ENCODE peak calls at places on chromosome 14, in four cellular contexts. One of them, this sample, is unnamed.

GRCh38 chr14:49861581-49861922 is 9.0 kb upstream of the NEMF start:
- DNase-seq in A172: peak
- DNase-seq in SJSA1: peak
- DNase-seq in choroid plexus epithelial cell: peak
- DNase-seq in this sample: peak

GRCh38 chr14:101476258-101476930 is 84.9 kb upstream of the DIO3 start:
- DNase-seq in A172: no peak
- DNase-seq in SJSA1: no peak
- DNase-seq in choroid plexus epithelial cell: no peak
- DNase-seq in this sample: no peak

GRCh38 chr14:94460631-94461416 is 8.2 kb upstream of the SERPINA11 start:
- DNase-seq in A172: no peak
- DNase-seq in SJSA1: no peak
- DNase-seq in choroid plexus epithelial cell: no peak
- DNase-seq in this sample: no peak

GRCh38 chr14:38056270-38056669 is 151.4 kb upstream of the SSTR1 start:
- DNase-seq in A172: no peak
- DNase-seq in SJSA1: no peak
- DNase-seq in choroid plexus epithelial cell: no peak
- DNase-seq in this sample: no peak

GRCh38 chr14:34569750-34570149 is 30.2 kb upstream of the EAPP start:
- DNase-seq in A172: no peak
- DNase-seq in SJSA1: no peak
- DNase-seq in choroid plexus epithelial cell: no peak
- DNase-seq in this sample: no peak

GRCh38 chr14:91399868-91400640 is 17.6 kb downstream of the CCDC88C start:
- DNase-seq in A172: no peak
- DNase-seq in SJSA1: no peak
- DNase-seq in choroid plexus epithelial cell: no peak
- DNase-seq in this sample: no peak

GRCh38 chr14:55102141-55102547 is 26.9 kb upstream of the LGALS3 start:
- DNase-seq in A172: peak
- DNase-seq in SJSA1: peak
- DNase-seq in choroid plexus epithelial cell: peak
- DNase-seq in this sample: peak

GRCh38 chr14:44657688-44658388 is 150.8 kb upstream of the FSCB start:
- DNase-seq in A172: peak
- DNase-seq in SJSA1: no peak
- DNase-seq in choroid plexus epithelial cell: peak
- DNase-seq in this sample: no peak

GRCh38 chr14:91186515-91187066 is 57.9 kb downstream of the GPR68 start:
- DNase-seq in A172: no peak
- DNase-seq in SJSA1: no peak
- DNase-seq in choroid plexus epithelial cell: no peak
- DNase-seq in this sample: no peak

GRCh38 chr14:34363733-34364134 is 98.3 kb downstream of the SPTSSA start:
- DNase-seq in A172: peak
- DNase-seq in SJSA1: no peak
- DNase-seq in choroid plexus epithelial cell: peak
- DNase-seq in this sample: no peak

GRCh38 chr14:64569108-64570045 is 19.6 kb downstream of the PPP1R36 start:
- DNase-seq in A172: peak
- DNase-seq in SJSA1: peak
- DNase-seq in choroid plexus epithelial cell: peak
- DNase-seq in this sample: peak

GRCh38 chr14:77043177-77043983 is 14.9 kb upstream of the IRF2BPL start:
- DNase-seq in A172: peak
- DNase-seq in SJSA1: peak
- DNase-seq in choroid plexus epithelial cell: peak
- DNase-seq in this sample: no peak

GRCh38 chr14:92471919-92472318 is 41.7 kb upstream of the RIN3 start:
- DNase-seq in A172: peak
- DNase-seq in SJSA1: peak
- DNase-seq in choroid plexus epithelial cell: peak
- DNase-seq in this sample: peak

GRCh38 chr14:55127491-55127951 is 1.5 kb upstream of the LGALS3 start:
- DNase-seq in A172: peak
- DNase-seq in SJSA1: no peak
- DNase-seq in choroid plexus epithelial cell: peak
- DNase-seq in this sample: no peak

GRCh38 chr14:32077081-32078029 is at the start of gene ARHGAP5:
- DNase-seq in A172: peak
- DNase-seq in SJSA1: peak
- DNase-seq in choroid plexus epithelial cell: peak
- DNase-seq in this sample: no peak

GRCh38 chr14:92224348-92224954 is 98.5 kb upstream of the SLC24A4 start:
- DNase-seq in A172: peak
- DNase-seq in SJSA1: no peak
- DNase-seq in choroid plexus epithelial cell: no peak
- DNase-seq in this sample: no peak

GRCh38 chr14:71372411-71372838 is 465.2 kb downstream of the PCNX1 start:
- DNase-seq in A172: no peak
- DNase-seq in SJSA1: peak
- DNase-seq in choroid plexus epithelial cell: peak
- DNase-seq in this sample: no peak

GRCh38 chr14:53608369-53608768 is 348.3 kb downstream of the BMP4 start:
- DNase-seq in A172: peak
- DNase-seq in SJSA1: no peak
- DNase-seq in choroid plexus epithelial cell: no peak
- DNase-seq in this sample: no peak

GRCh38 chr14:36750244-36750643 is 88.6 kb downstream of the PAX9 start:
- DNase-seq in A172: no peak
- DNase-seq in SJSA1: no peak
- DNase-seq in choroid plexus epithelial cell: no peak
- DNase-seq in this sample: no peak

GRCh38 chr14:79090781-79091180 is 920.6 kb downstream of the NRXN3 start:
- DNase-seq in A172: no peak
- DNase-seq in SJSA1: no peak
- DNase-seq in choroid plexus epithelial cell: no peak
- DNase-seq in this sample: no peak

GRCh38 chr14:95354834-95355233 is 35.1 kb upstream of the CLMN start:
- DNase-seq in A172: no peak
- DNase-seq in SJSA1: no peak
- DNase-seq in choroid plexus epithelial cell: no peak
- DNase-seq in this sample: no peak

GRCh38 chr14:24339284-24340151 is at the start of gene RIPK3:
- DNase-seq in A172: no peak
- DNase-seq in SJSA1: no peak
- DNase-seq in choroid plexus epithelial cell: no peak
- DNase-seq in this sample: no peak

GRCh38 chr14:68501171-68501570 is 291.7 kb downstream of the ZFP36L1 start:
- DNase-seq in A172: no peak
- DNase-seq in SJSA1: no peak
- DNase-seq in choroid plexus epithelial cell: no peak
- DNase-seq in this sample: no peak

GRCh38 chr14:98956181-98956580 is 315.8 kb downstream of the BCL11B start:
- DNase-seq in A172: no peak
- DNase-seq in SJSA1: no peak
- DNase-seq in choroid plexus epithelial cell: no peak
- DNase-seq in this sample: no peak

GRCh38 chr14:89182326-89182725 is 234.7 kb downstream of the FOXN3 start:
- DNase-seq in A172: no peak
- DNase-seq in SJSA1: no peak
- DNase-seq in choroid plexus epithelial cell: no peak
- DNase-seq in this sample: no peak

GRCh38 chr14:68638056-68638816 is 154.6 kb downstream of the ZFP36L1 start:
- DNase-seq in A172: no peak
- DNase-seq in SJSA1: no peak
- DNase-seq in choroid plexus epithelial cell: no peak
- DNase-seq in this sample: no peak

GRCh38 chr14:99065551-99065950 is 206.4 kb downstream of the BCL11B start:
- DNase-seq in A172: no peak
- DNase-seq in SJSA1: no peak
- DNase-seq in choroid plexus epithelial cell: no peak
- DNase-seq in this sample: no peak

GRCh38 chr14:95667251-95667693 is 19.0 kb upstream of the TCL1B start:
- DNase-seq in A172: no peak
- DNase-seq in SJSA1: no peak
- DNase-seq in choroid plexus epithelial cell: no peak
- DNase-seq in this sample: no peak

GRCh38 chr14:40354754-40355153 is 922.5 kb upstream of the FBXO33 start:
- DNase-seq in A172: no peak
- DNase-seq in SJSA1: no peak
- DNase-seq in choroid plexus epithelial cell: no peak
- DNase-seq in this sample: no peak

GRCh38 chr14:99946652-99947489 is 118.4 kb upstream of the EVL start:
- DNase-seq in A172: no peak
- DNase-seq in SJSA1: peak
- DNase-seq in choroid plexus epithelial cell: no peak
- DNase-seq in this sample: no peak

GRCh38 chr14:65237956-65238355 is 135.6 kb upstream of the MAX start:
- DNase-seq in A172: peak
- DNase-seq in SJSA1: no peak
- DNase-seq in choroid plexus epithelial cell: no peak
- DNase-seq in this sample: no peak

GRCh38 chr14:88195676-88196075 is 127.4 kb downstream of the KCNK10 start:
- DNase-seq in A172: no peak
- DNase-seq in SJSA1: no peak
- DNase-seq in choroid plexus epithelial cell: no peak
- DNase-seq in this sample: no peak

GRCh38 chr14:106790189-106791036 is 1264.0 kb downstream of the TMEM121 start:
- DNase-seq in A172: peak
- DNase-seq in SJSA1: no peak
- DNase-seq in choroid plexus epithelial cell: peak
- DNase-seq in this sample: no peak

GRCh38 chr14:101823511-101824120 is 62.1 kb downstream of the PPP2R5C start:
- DNase-seq in A172: no peak
- DNase-seq in SJSA1: no peak
- DNase-seq in choroid plexus epithelial cell: no peak
- DNase-seq in this sample: no peak

GRCh38 chr14:91835920-91836843 is 31.2 kb downstream of the TC2N start:
- DNase-seq in A172: no peak
- DNase-seq in SJSA1: no peak
- DNase-seq in choroid plexus epithelial cell: peak
- DNase-seq in this sample: no peak

GRCh38 chr14:97120204-97121120 is 323.3 kb downstream of the VRK1 start:
- DNase-seq in A172: no peak
- DNase-seq in SJSA1: no peak
- DNase-seq in choroid plexus epithelial cell: no peak
- DNase-seq in this sample: no peak

GRCh38 chr14:38211258-38211735 is 3.6 kb downstream of the SSTR1 start:
- DNase-seq in A172: no peak
- DNase-seq in SJSA1: no peak
- DNase-seq in choroid plexus epithelial cell: no peak
- DNase-seq in this sample: no peak

GRCh38 chr14:35390577-35391387 is 13.8 kb downstream of the NFKBIA start:
- DNase-seq in A172: peak
- DNase-seq in SJSA1: no peak
- DNase-seq in choroid plexus epithelial cell: peak
- DNase-seq in this sample: no peak

GRCh38 chr14:72961579-72962335 is 35.5 kb downstream of the DCAF4 start:
- DNase-seq in A172: peak
- DNase-seq in SJSA1: no peak
- DNase-seq in choroid plexus epithelial cell: peak
- DNase-seq in this sample: no peak

This sample was measured in HFF-Myc.